ENCODE peak calls at places on chromosome X, in eight cellular contexts. One of them, this sample, is unnamed.

GRCh38 chrX:132612990-132613564 is 124.2 kb upstream of the MBNL3 start:
- DNase-seq in NCI-H2081: peak; percentile 40
- DNase-seq in EL: no peak
- DNase-seq in stimulated activated CD8-positive, alpha-beta memory T cell treated with anti-CD3 and anti-CD28 coated beads, Interleukin-4, amount 100 ng/mL, for 4 hours: no peak
- DNase-seq in epithelial cell of proximal tubule: no peak
- DNase-seq in activated CD4-positive, alpha-beta T cell treated with anti-CD3 and anti-CD28 coated beads for 24 hours: peak; percentile 16
- DNase-seq in GDM1: peak; percentile 2
- DNase-seq in amniotic epithelial cell: peak; percentile 34
- DNase-seq in this sample: no peak

GRCh38 chrX:153953342-153953830 is 8.9 kb upstream of the RENBP start:
- DNase-seq in amniotic epithelial cell: peak; percentile 38
- DNase-seq in GDM1: peak; percentile 45
- DNase-seq in epithelial cell of proximal tubule: no peak
- DNase-seq in NCI-H2081: peak; percentile 48
- DNase-seq in activated CD4-positive, alpha-beta T cell treated with anti-CD3 and anti-CD28 coated beads for 24 hours: peak; percentile 72
- DNase-seq in stimulated activated CD8-positive, alpha-beta memory T cell treated with anti-CD3 and anti-CD28 coated beads, Interleukin-4, amount 100 ng/mL, for 4 hours: peak; percentile 49
- DNase-seq in EL: peak; percentile 60
- DNase-seq in this sample: no peak

GRCh38 chrX:2549874-2550273 is 49.1 kb upstream of the DHRSX start:
- DNase-seq in NCI-H2081: no peak
- DNase-seq in activated CD4-positive, alpha-beta T cell treated with anti-CD3 and anti-CD28 coated beads for 24 hours: no peak
- DNase-seq in GDM1: no peak
- DNase-seq in EL: no peak
- DNase-seq in amniotic epithelial cell: no peak
- DNase-seq in stimulated activated CD8-positive, alpha-beta memory T cell treated with anti-CD3 and anti-CD28 coated beads, Interleukin-4, amount 100 ng/mL, for 4 hours: no peak
- DNase-seq in epithelial cell of proximal tubule: no peak
- DNase-seq in this sample: no peak

GRCh38 chrX:38312436-38312835 is 14.9 kb downstream of the RPGR start:
- DNase-seq in NCI-H2081: no peak
- DNase-seq in EL: peak; percentile 81
- DNase-seq in activated CD4-positive, alpha-beta T cell treated with anti-CD3 and anti-CD28 coated beads for 24 hours: no peak
- DNase-seq in stimulated activated CD8-positive, alpha-beta memory T cell treated with anti-CD3 and anti-CD28 coated beads, Interleukin-4, amount 100 ng/mL, for 4 hours: no peak
- DNase-seq in epithelial cell of proximal tubule: no peak
- DNase-seq in GDM1: no peak
- DNase-seq in amniotic epithelial cell: peak; percentile 52
- DNase-seq in this sample: peak; percentile 25

GRCh38 chrX:38271154-38271716 is 50.6 kb upstream of the SRPX start:
- DNase-seq in NCI-H2081: no peak
- DNase-seq in stimulated activated CD8-positive, alpha-beta memory T cell treated with anti-CD3 and anti-CD28 coated beads, Interleukin-4, amount 100 ng/mL, for 4 hours: no peak
- DNase-seq in GDM1: no peak
- DNase-seq in EL: no peak
- DNase-seq in activated CD4-positive, alpha-beta T cell treated with anti-CD3 and anti-CD28 coated beads for 24 hours: no peak
- DNase-seq in amniotic epithelial cell: no peak
- DNase-seq in epithelial cell of proximal tubule: no peak
- DNase-seq in this sample: no peak

GRCh38 chrX:128975716-128976115 is 547.6 kb downstream of the SMARCA1 start:
- DNase-seq in stimulated activated CD8-positive, alpha-beta memory T cell treated with anti-CD3 and anti-CD28 coated beads, Interleukin-4, amount 100 ng/mL, for 4 hours: no peak
- DNase-seq in EL: no peak
- DNase-seq in activated CD4-positive, alpha-beta T cell treated with anti-CD3 and anti-CD28 coated beads for 24 hours: no peak
- DNase-seq in amniotic epithelial cell: no peak
- DNase-seq in epithelial cell of proximal tubule: no peak
- DNase-seq in NCI-H2081: peak; percentile 66
- DNase-seq in GDM1: no peak
- DNase-seq in this sample: no peak

GRCh38 chrX:25427873-25428555 is 412.2 kb upstream of the ARX start:
- DNase-seq in NCI-H2081: no peak
- DNase-seq in epithelial cell of proximal tubule: no peak
- DNase-seq in stimulated activated CD8-positive, alpha-beta memory T cell treated with anti-CD3 and anti-CD28 coated beads, Interleukin-4, amount 100 ng/mL, for 4 hours: no peak
- DNase-seq in GDM1: no peak
- DNase-seq in EL: no peak
- DNase-seq in activated CD4-positive, alpha-beta T cell treated with anti-CD3 and anti-CD28 coated beads for 24 hours: no peak
- DNase-seq in amniotic epithelial cell: no peak
- DNase-seq in this sample: no peak

GRCh38 chrX:54043696-54044125 is 562 bp downstream of the PHF8 start:
- DNase-seq in epithelial cell of proximal tubule: no peak
- DNase-seq in GDM1: no peak
- DNase-seq in amniotic epithelial cell: peak; percentile 18
- DNase-seq in stimulated activated CD8-positive, alpha-beta memory T cell treated with anti-CD3 and anti-CD28 coated beads, Interleukin-4, amount 100 ng/mL, for 4 hours: no peak
- DNase-seq in EL: peak; percentile 18
- DNase-seq in activated CD4-positive, alpha-beta T cell treated with anti-CD3 and anti-CD28 coated beads for 24 hours: no peak
- DNase-seq in NCI-H2081: peak; percentile 62
- DNase-seq in this sample: no peak

GRCh38 chrX:9204560-9204959 is 170.6 kb upstream of the FAM9B start:
- DNase-seq in amniotic epithelial cell: peak; percentile 56
- DNase-seq in GDM1: no peak
- DNase-seq in stimulated activated CD8-positive, alpha-beta memory T cell treated with anti-CD3 and anti-CD28 coated beads, Interleukin-4, amount 100 ng/mL, for 4 hours: no peak
- DNase-seq in NCI-H2081: no peak
- DNase-seq in epithelial cell of proximal tubule: no peak
- DNase-seq in EL: peak; percentile 10
- DNase-seq in activated CD4-positive, alpha-beta T cell treated with anti-CD3 and anti-CD28 coated beads for 24 hours: no peak
- DNase-seq in this sample: no peak

GRCh38 chrX:10756365-10756915 is 136.1 kb upstream of the MID1 start:
- DNase-seq in NCI-H2081: no peak
- DNase-seq in activated CD4-positive, alpha-beta T cell treated with anti-CD3 and anti-CD28 coated beads for 24 hours: no peak
- DNase-seq in amniotic epithelial cell: peak; percentile 87
- DNase-seq in EL: peak; percentile 88
- DNase-seq in epithelial cell of proximal tubule: peak; percentile 76
- DNase-seq in stimulated activated CD8-positive, alpha-beta memory T cell treated with anti-CD3 and anti-CD28 coated beads, Interleukin-4, amount 100 ng/mL, for 4 hours: no peak
- DNase-seq in GDM1: no peak
- DNase-seq in this sample: peak; percentile 82

GRCh38 chrX:19747672-19748610 is 139.5 kb downstream of the SH3KBP1 start:
- DNase-seq in NCI-H2081: peak; percentile 49
- DNase-seq in stimulated activated CD8-positive, alpha-beta memory T cell treated with anti-CD3 and anti-CD28 coated beads, Interleukin-4, amount 100 ng/mL, for 4 hours: peak; percentile 34
- DNase-seq in amniotic epithelial cell: no peak
- DNase-seq in GDM1: peak; percentile 69
- DNase-seq in epithelial cell of proximal tubule: no peak
- DNase-seq in activated CD4-positive, alpha-beta T cell treated with anti-CD3 and anti-CD28 coated beads for 24 hours: no peak
- DNase-seq in EL: no peak
- DNase-seq in this sample: no peak

GRCh38 chrX:115591856-115592842 is 31.2 kb downstream of the PLS3 start:
- DNase-seq in stimulated activated CD8-positive, alpha-beta memory T cell treated with anti-CD3 and anti-CD28 coated beads, Interleukin-4, amount 100 ng/mL, for 4 hours: no peak
- DNase-seq in NCI-H2081: no peak
- DNase-seq in activated CD4-positive, alpha-beta T cell treated with anti-CD3 and anti-CD28 coated beads for 24 hours: no peak
- DNase-seq in epithelial cell of proximal tubule: no peak
- DNase-seq in EL: no peak
- DNase-seq in GDM1: no peak
- DNase-seq in amniotic epithelial cell: no peak
- DNase-seq in this sample: no peak

GRCh38 chrX:47145408-47146120 is 543 bp downstream of the RBM10 start:
- DNase-seq in epithelial cell of proximal tubule: no peak
- DNase-seq in amniotic epithelial cell: no peak
- DNase-seq in activated CD4-positive, alpha-beta T cell treated with anti-CD3 and anti-CD28 coated beads for 24 hours: no peak
- DNase-seq in stimulated activated CD8-positive, alpha-beta memory T cell treated with anti-CD3 and anti-CD28 coated beads, Interleukin-4, amount 100 ng/mL, for 4 hours: no peak
- DNase-seq in NCI-H2081: peak; percentile 5
- DNase-seq in EL: no peak
- DNase-seq in GDM1: no peak
- DNase-seq in this sample: no peak

GRCh38 chrX:20224814-20225487 is 41.8 kb downstream of the RPS6KA3 start:
- DNase-seq in activated CD4-positive, alpha-beta T cell treated with anti-CD3 and anti-CD28 coated beads for 24 hours: no peak
- DNase-seq in stimulated activated CD8-positive, alpha-beta memory T cell treated with anti-CD3 and anti-CD28 coated beads, Interleukin-4, amount 100 ng/mL, for 4 hours: no peak
- DNase-seq in NCI-H2081: no peak
- DNase-seq in GDM1: no peak
- DNase-seq in EL: peak; percentile 40
- DNase-seq in amniotic epithelial cell: peak; percentile 21
- DNase-seq in epithelial cell of proximal tubule: no peak
- DNase-seq in this sample: no peak

This sample was measured in kidney epithelial cell.